ENCODE peak calls at places on chromosome 4, in four cellular contexts. H, C, U and E are unnamed samples.

GRCh38 chr4:148834804-148835598 is 392.8 kb upstream of the NR3C2 start:
- DNase-seq in C (no peak), U (peak; percentile 41), H (no peak), E (no peak)

GRCh38 chr4:155530290-155530689 is 136.4 kb upstream of the GUCY1A1 start:
- DNase-seq in C (no peak), H (no peak), U (no peak), E (no peak)

GRCh38 chr4:127889903-127890302 is 9.2 kb downstream of the PLK4 start:
- DNase-seq in U (peak; percentile 3), H (no peak), C (no peak), E (no peak)

GRCh38 chr4:173191623-173192041 is 23.0 kb downstream of the GALNT7 start:
- DNase-seq in U (peak; percentile 79), H (no peak), C (no peak), E (no peak)

GRCh38 chr4:73869130-73870055 is at the start of gene CXCL1:
- DNase-seq in U (no peak), C (no peak), H (no peak), E (no peak)

GRCh38 chr4:48133668-48134444 is at the start of gene TXK:
- DNase-seq in C (no peak), H (no peak), U (peak; percentile 8), E (no peak)

GRCh38 chr4:127829014-127829413 is 46.9 kb downstream of the HSPA4L start:
- DNase-seq in U (no peak), C (no peak), H (no peak), E (peak; percentile 60)

GRCh38 chr4:1205641-1206298 is 33.4 kb upstream of the SPON2 start:
- DNase-seq in H (no peak), U (no peak), C (no peak), E (no peak)

GRCh38 chr4:3829211-3829953 is 63.2 kb downstream of the ADRA2C start:
- DNase-seq in H (no peak), U (no peak), C (no peak), E (no peak)

GRCh38 chr4:140088317-140088967 is 65.5 kb downstream of the MAML3 start:
- DNase-seq in C (no peak), H (no peak), U (no peak), E (no peak)

GRCh38 chr4:143555676-143556075 is 42.2 kb downstream of the SMARCA5 start:
- DNase-seq in C (no peak), H (no peak), U (peak; percentile 1), E (no peak)

GRCh38 chr4:40189997-40190396 is 6.8 kb upstream of the RHOH start:
- DNase-seq in C (no peak), H (no peak), U (no peak), E (no peak)

GRCh38 chr4:145709843-145710242 is 29.9 kb downstream of the C4orf51 start:
- DNase-seq in H (no peak), C (no peak), U (peak; percentile 90), E (peak; percentile 19)

GRCh38 chr4:95250544-95251137 is 298.1 kb downstream of the UNC5C start:
- DNase-seq in C (no peak), U (peak; percentile 65), H (no peak), E (no peak)

GRCh38 chr4:144363890-144364289 is 223.4 kb upstream of the GYPA start:
- DNase-seq in U (no peak), C (no peak), H (no peak), E (no peak)

GRCh38 chr4:38669233-38669632 is 5.2 kb downstream of the KLF3 start:
- DNase-seq in H (no peak), C (no peak), U (no peak), E (no peak)

GRCh38 chr4:149292422-149293055 is 523.1 kb downstream of the IQCM start:
- DNase-seq in C (no peak), U (no peak), H (no peak), E (no peak)

GRCh38 chr4:11496313-11496956 is 67.7 kb upstream of the HS3ST1 start:
- DNase-seq in H (no peak), C (no peak), U (peak; percentile 76), E (no peak)

GRCh38 chr4:3724319-3725231 is 41.6 kb upstream of the ADRA2C start:
- DNase-seq in U (no peak), C (no peak), H (no peak), E (no peak)

GRCh38 chr4:10063544-10064300 is 42.4 kb upstream of the SLC2A9 start:
- DNase-seq in U (peak; percentile 59), C (peak; percentile 82), H (no peak), E (no peak)

GRCh38 chr4:172095161-172095560 is 282.0 kb downstream of the GALNTL6 start:
- DNase-seq in U (no peak), C (no peak), H (no peak), E (no peak)

GRCh38 chr4:48454591-48454990 is 28.6 kb upstream of the SLC10A4 start:
- DNase-seq in C (no peak), U (no peak), H (no peak), E (no peak)

GRCh38 chr4:982814-983213 is 4.0 kb upstream of the IDUA start:
- DNase-seq in C (no peak), H (no peak), U (no peak), E (no peak)

GRCh38 chr4:71841336-71841735 is 57.5 kb upstream of the GC start:
- DNase-seq in U (no peak), H (no peak), C (no peak), E (no peak)

GRCh38 chr4:119854364-119854763 is 212.3 kb downstream of the MAD2L1 start:
- DNase-seq in U (no peak), H (no peak), C (no peak), E (no peak)

GRCh38 chr4:165325732-165326512 is 1.5 kb upstream of the MSMO1 start:
- DNase-seq in U (peak; percentile 93), H (no peak), C (no peak), E (no peak)

GRCh38 chr4:185771696-185772390 is 40.2 kb downstream of the SORBS2 start:
- DNase-seq in H (no peak), C (no peak), U (no peak), E (no peak)

GRCh38 chr4:188728359-188728758 is 589.1 kb downstream of the TRIML1 start:
- DNase-seq in H (no peak), C (no peak), U (no peak), E (no peak)

GRCh38 chr4:2484993-2485392 is 16.1 kb downstream of the RNF4 start:
- DNase-seq in H (peak; percentile 46), C (peak; percentile 54), U (no peak), E (peak; percentile 75)

GRCh38 chr4:17010426-17011087 is 112.1 kb upstream of the LDB2 start:
- DNase-seq in U (no peak), H (no peak), C (no peak), E (no peak)

GRCh38 chr4:12146349-12146748 is 717.7 kb upstream of the HS3ST1 start:
- DNase-seq in C (no peak), H (no peak), U (no peak), E (no peak)

GRCh38 chr4:2824329-2825183 is 19.1 kb upstream of the ADD1 start:
- DNase-seq in U (no peak), H (no peak), C (no peak), E (peak; percentile 6)

GRCh38 chr4:987689-988513 is 1.1 kb downstream of the IDUA start:
- DNase-seq in U (no peak), H (no peak), C (no peak), E (no peak)

GRCh38 chr4:81470456-81471327 is 1.0 kb downstream of the RASGEF1B start:
- DNase-seq in U (no peak), C (peak; percentile 77), H (peak; percentile 12), E (peak; percentile 14)